ENCODE peak calls at places on chromosomes 13 and 19, in ten cellular contexts. F, C, Y, Z, D, R, T, N, K and W are unnamed samples.

GRCh38 chr13:20991741-20992520 is 69.5 kb downstream of the LATS2 start:
- DNase-seq in F (no peak), C (no peak), Y (no peak), Z (no peak), D (no peak), R (no peak), T (no peak), N (no peak), K (no peak), W (no peak)

GRCh38 chr19:18203408-18203862 is 407 bp downstream of the RAB3A start:
- DNase-seq in F (peak), C (no peak), Y (no peak), Z (peak), D (no peak), R (no peak), T (peak), N (no peak), K (no peak), W (no peak)

GRCh38 chr19:48419158-48419920 is 25.9 kb downstream of the GRIN2D start:
- DNase-seq in F (peak), C (peak), Y (peak), Z (no peak), D (no peak), R (peak), T (peak), N (no peak), K (peak), W (no peak)

GRCh38 chr13:64130600-64130999 is 2715.0 kb upstream of the PCDH20 start:
- DNase-seq in F (no peak), C (no peak), Y (no peak), Z (no peak), D (no peak), R (no peak), T (no peak), N (no peak), K (no peak), W (no peak)

GRCh38 chr19:29714953-29715694 is at the start of gene C19orf12:
- DNase-seq in F (peak), C (peak), Y (peak), Z (peak), D (peak), R (peak), T (peak), N (peak), K (peak), W (no peak)

GRCh38 chr13:55160911-55161310 is 1979.8 kb upstream of the PRR20A start:
- DNase-seq in F (no peak), C (no peak), Y (no peak), Z (peak), D (peak), R (no peak), T (no peak), N (no peak), K (no peak), W (peak)

GRCh38 chr19:7904074-7905020 is 670 bp downstream of the MAP2K7 start:
- DNase-seq in F (peak), C (peak), Y (peak), Z (no peak), D (peak), R (peak), T (no peak), N (peak), K (peak), W (no peak)

GRCh38 chr13:67049744-67050143 is 180.4 kb downstream of the PCDH9 start:
- DNase-seq in F (no peak), C (no peak), Y (no peak), Z (no peak), D (no peak), R (no peak), T (no peak), N (no peak), K (no peak), W (no peak)

GRCh38 chr19:16470911-16471811 is 609 bp downstream of the EPS15L1 start:
- DNase-seq in F (peak), C (peak), Y (no peak), Z (peak), D (no peak), R (no peak), T (peak), N (no peak), K (no peak), W (no peak)

GRCh38 chr13:111187879-111188643 is 73.0 kb downstream of the ARHGEF7 start:
- DNase-seq in F (no peak), C (peak), Y (no peak), Z (no peak), D (no peak), R (no peak), T (peak), N (peak), K (no peak), W (no peak)

GRCh38 chr13:110465696-110466095 is 95.8 kb downstream of the RAB20 start:
- DNase-seq in F (no peak), C (no peak), Y (no peak), Z (no peak), D (no peak), R (no peak), T (no peak), N (no peak), K (no peak), W (no peak)

GRCh38 chr13:95355491-95355890 is 54.2 kb upstream of the ABCC4 start:
- DNase-seq in F (no peak), C (peak), Y (no peak), Z (no peak), D (no peak), R (no peak), T (no peak), N (no peak), K (no peak), W (no peak)

GRCh38 chr13:25148005-25148798 is 23.9 kb downstream of the AMER2 start:
- DNase-seq in F (no peak), C (no peak), Y (no peak), Z (no peak), D (no peak), R (no peak), T (no peak), N (no peak), K (no peak), W (no peak)

GRCh38 chr19:372306-372890 is 27.8 kb upstream of the MIER2 start:
- DNase-seq in F (no peak), C (peak), Y (no peak), Z (peak), D (no peak), R (no peak), T (no peak), N (no peak), K (no peak), W (no peak)

GRCh38 chr13:50319603-50320296 is 304.5 kb downstream of the KCNRG start:
- DNase-seq in F (no peak), C (peak), Y (no peak), Z (no peak), D (no peak), R (no peak), T (no peak), N (peak), K (no peak), W (no peak)

GRCh38 chr13:51832471-51833152 is 12.4 kb downstream of the TMEM272 start:
- DNase-seq in F (peak), C (no peak), Y (no peak), Z (peak), D (no peak), R (peak), T (peak), N (no peak), K (no peak), W (no peak)

GRCh38 chr13:76570485-76570884 is 315.7 kb downstream of the KCTD12 start:
- DNase-seq in F (no peak), C (no peak), Y (no peak), Z (no peak), D (no peak), R (no peak), T (no peak), N (no peak), K (no peak), W (no peak)

GRCh38 chr13:113827021-113827420 is 36.9 kb downstream of the GAS6 start:
- DNase-seq in F (no peak), C (no peak), Y (no peak), Z (no peak), D (no peak), R (no peak), T (no peak), N (no peak), K (no peak), W (no peak)

GRCh38 chr13:57314897-57315520 is 148.0 kb downstream of the PRR20E start:
- DNase-seq in F (no peak), C (no peak), Y (no peak), Z (no peak), D (no peak), R (no peak), T (no peak), N (no peak), K (no peak), W (no peak)

GRCh38 chr13:50089633-50090032 is 74.4 kb downstream of the KCNRG start:
- DNase-seq in F (no peak), C (no peak), Y (no peak), Z (no peak), D (no peak), R (no peak), T (no peak), N (no peak), K (no peak), W (no peak)

GRCh38 chr19:16594131-16594586 is 21.9 kb upstream of the SLC35E1 start:
- DNase-seq in F (peak), C (no peak), Y (peak), Z (no peak), D (no peak), R (peak), T (no peak), N (no peak), K (no peak), W (no peak)

GRCh38 chr19:34838753-34839431 is 65.9 kb upstream of the ZNF599 start:
- DNase-seq in F (peak), C (no peak), Y (peak), Z (no peak), D (no peak), R (peak), T (no peak), N (no peak), K (no peak), W (no peak)

GRCh38 chr13:97221491-97221890 is 642 bp upstream of the MBNL2 start:
- DNase-seq in F (no peak), C (no peak), Y (no peak), Z (peak), D (no peak), R (no peak), T (no peak), N (no peak), K (no peak), W (no peak)